ENCODE peak calls at places on chromosomes 12 and 14, in seven cellular contexts. One of them, this sample, is unnamed.

GRCh38 chr14:55850803-55851202 is 267.4 kb upstream of the PELI2 start:
- DNase-seq in GM12891: no peak
- DNase-seq in SK-N-SH: no peak
- DNase-seq in GM12878: no peak
- DNase-seq in K562: no peak
- DNase-seq in HepG2: no peak
- DNase-seq in H1: no peak
- DNase-seq in this sample: no peak

GRCh38 chr14:77014004-77014604 is 14.4 kb downstream of the IRF2BPL start:
- DNase-seq in GM12891: no peak
- DNase-seq in SK-N-SH: peak
- DNase-seq in GM12878: no peak
- DNase-seq in K562: no peak
- DNase-seq in HepG2: peak
- DNase-seq in H1: no peak
- DNase-seq in this sample: no peak

GRCh38 chr12:85374981-85375380 is 95.0 kb downstream of the ALX1 start:
- DNase-seq in GM12891: no peak
- DNase-seq in SK-N-SH: no peak
- DNase-seq in GM12878: no peak
- DNase-seq in K562: no peak
- DNase-seq in HepG2: no peak
- DNase-seq in H1: no peak
- DNase-seq in this sample: no peak

GRCh38 chr12:53493610-53494391 is 5.5 kb downstream of the MAP3K12 start:
- DNase-seq in GM12891: no peak
- DNase-seq in SK-N-SH: no peak
- DNase-seq in GM12878: no peak
- DNase-seq in K562: no peak
- DNase-seq in HepG2: no peak
- DNase-seq in H1: no peak
- DNase-seq in this sample: no peak

GRCh38 chr14:47389520-47389919 is 285.9 kb downstream of the MDGA2 start:
- DNase-seq in GM12891: no peak
- DNase-seq in SK-N-SH: no peak
- DNase-seq in GM12878: no peak
- DNase-seq in K562: no peak
- DNase-seq in HepG2: no peak
- DNase-seq in H1: no peak
- DNase-seq in this sample: no peak

GRCh38 chr14:32588448-32589320 is 259.6 kb downstream of the AKAP6 start:
- DNase-seq in GM12891: no peak
- DNase-seq in SK-N-SH: peak
- DNase-seq in GM12878: no peak
- DNase-seq in K562: peak
- DNase-seq in HepG2: peak
- DNase-seq in H1: no peak
- DNase-seq in this sample: no peak

GRCh38 chr12:27635349-27635972 is 60.8 kb upstream of the REP15 start:
- DNase-seq in GM12891: no peak
- DNase-seq in SK-N-SH: peak
- DNase-seq in GM12878: no peak
- DNase-seq in K562: no peak
- DNase-seq in HepG2: peak
- DNase-seq in H1: no peak
- DNase-seq in this sample: no peak

GRCh38 chr12:69901141-69901900 is 76.3 kb downstream of the MYRFL start:
- DNase-seq in GM12891: no peak
- DNase-seq in SK-N-SH: no peak
- DNase-seq in GM12878: no peak
- DNase-seq in K562: no peak
- DNase-seq in HepG2: no peak
- DNase-seq in H1: no peak
- DNase-seq in this sample: no peak

GRCh38 chr14:61500046-61500445 is 178.7 kb downstream of the PRKCH start:
- DNase-seq in GM12891: no peak
- DNase-seq in SK-N-SH: no peak
- DNase-seq in GM12878: no peak
- DNase-seq in K562: no peak
- DNase-seq in HepG2: no peak
- DNase-seq in H1: no peak
- DNase-seq in this sample: no peak

GRCh38 chr14:61504841-61505340 is 183.5 kb downstream of the PRKCH start:
- DNase-seq in GM12891: no peak
- DNase-seq in SK-N-SH: no peak
- DNase-seq in GM12878: no peak
- DNase-seq in K562: no peak
- DNase-seq in HepG2: no peak
- DNase-seq in H1: no peak
- DNase-seq in this sample: no peak

GRCh38 chr14:61503167-61503801 is 181.9 kb downstream of the PRKCH start:
- DNase-seq in GM12891: no peak
- DNase-seq in SK-N-SH: no peak
- DNase-seq in GM12878: peak
- DNase-seq in K562: no peak
- DNase-seq in HepG2: no peak
- DNase-seq in H1: no peak
- DNase-seq in this sample: no peak

GRCh38 chr14:61501714-61502458 is 180.5 kb downstream of the PRKCH start:
- DNase-seq in GM12891: no peak
- DNase-seq in SK-N-SH: no peak
- DNase-seq in GM12878: no peak
- DNase-seq in K562: no peak
- DNase-seq in HepG2: no peak
- DNase-seq in H1: no peak
- DNase-seq in this sample: no peak

GRCh38 chr14:61502459-61503093 is 181.2 kb downstream of the PRKCH start:
- DNase-seq in GM12891: no peak
- DNase-seq in SK-N-SH: no peak
- DNase-seq in GM12878: no peak
- DNase-seq in K562: no peak
- DNase-seq in HepG2: no peak
- DNase-seq in H1: no peak
- DNase-seq in this sample: no peak
- TF ChIP-seq TAF1 in GM12891: no peak
- TF ChIP-seq TAF1 in SK-N-SH: no peak
- TF ChIP-seq TAF1 in GM12878: no peak
- TF ChIP-seq TAF1 in K562: no peak
- TF ChIP-seq TAF1 in HepG2: no peak
- TF ChIP-seq TAF1 in H1: no peak
- TF ChIP-seq TAF1 in this sample: no peak

GRCh38 chr14:102304611-102305506 is at the start of gene MOK:
- DNase-seq in GM12891: peak
- DNase-seq in SK-N-SH: peak
- DNase-seq in GM12878: peak
- DNase-seq in K562: peak
- DNase-seq in HepG2: peak
- DNase-seq in H1: peak
- DNase-seq in this sample: peak
- TF ChIP-seq TAF1 in GM12891: no peak
- TF ChIP-seq TAF1 in SK-N-SH: no peak
- TF ChIP-seq TAF1 in GM12878: no peak
- TF ChIP-seq TAF1 in K562: no peak
- TF ChIP-seq TAF1 in HepG2: peak
- TF ChIP-seq TAF1 in H1: no peak
- TF ChIP-seq TAF1 in this sample: no peak

GRCh38 chr12:111757361-111758119 is 9.2 kb upstream of the ALDH2 start:
- DNase-seq in GM12891: peak
- DNase-seq in SK-N-SH: no peak
- DNase-seq in GM12878: no peak
- DNase-seq in K562: no peak
- DNase-seq in HepG2: no peak
- DNase-seq in H1: no peak
- DNase-seq in this sample: no peak
- TF ChIP-seq TAF1 in GM12891: no peak
- TF ChIP-seq TAF1 in SK-N-SH: no peak
- TF ChIP-seq TAF1 in GM12878: no peak
- TF ChIP-seq TAF1 in K562: no peak
- TF ChIP-seq TAF1 in HepG2: no peak
- TF ChIP-seq TAF1 in H1: no peak
- TF ChIP-seq TAF1 in this sample: no peak

GRCh38 chr14:101465795-101466448 is 95.4 kb upstream of the DIO3 start:
- DNase-seq in GM12891: no peak
- DNase-seq in SK-N-SH: no peak
- DNase-seq in GM12878: no peak
- DNase-seq in K562: no peak
- DNase-seq in HepG2: no peak
- DNase-seq in H1: no peak
- DNase-seq in this sample: no peak
- TF ChIP-seq TAF1 in GM12891: no peak
- TF ChIP-seq TAF1 in SK-N-SH: no peak
- TF ChIP-seq TAF1 in GM12878: no peak
- TF ChIP-seq TAF1 in K562: no peak
- TF ChIP-seq TAF1 in HepG2: no peak
- TF ChIP-seq TAF1 in H1: no peak
- TF ChIP-seq TAF1 in this sample: no peak

GRCh38 chr12:58306266-58306995 is 365.1 kb downstream of the ATP23 start:
- DNase-seq in GM12891: no peak
- DNase-seq in SK-N-SH: no peak
- DNase-seq in GM12878: no peak
- DNase-seq in K562: no peak
- DNase-seq in HepG2: no peak
- DNase-seq in H1: no peak
- DNase-seq in this sample: no peak

GRCh38 chr12:58313091-58313855 is 371.9 kb downstream of the ATP23 start:
- DNase-seq in GM12891: no peak
- DNase-seq in SK-N-SH: no peak
- DNase-seq in GM12878: no peak
- DNase-seq in K562: no peak
- DNase-seq in HepG2: no peak
- DNase-seq in H1: no peak
- DNase-seq in this sample: no peak

GRCh38 chr12:58310828-58311273 is 369.5 kb downstream of the ATP23 start:
- DNase-seq in GM12891: no peak
- DNase-seq in SK-N-SH: no peak
- DNase-seq in GM12878: no peak
- DNase-seq in K562: peak
- DNase-seq in HepG2: peak
- DNase-seq in H1: no peak
- DNase-seq in this sample: no peak

GRCh38 chr12:58309806-58310205 is 368.4 kb downstream of the ATP23 start:
- DNase-seq in GM12891: no peak
- DNase-seq in SK-N-SH: no peak
- DNase-seq in GM12878: no peak
- DNase-seq in K562: no peak
- DNase-seq in HepG2: no peak
- DNase-seq in H1: no peak
- DNase-seq in this sample: no peak

GRCh38 chr12:58310368-58310767 is 369.0 kb downstream of the ATP23 start:
- DNase-seq in GM12891: no peak
- DNase-seq in SK-N-SH: no peak
- DNase-seq in GM12878: no peak
- DNase-seq in K562: no peak
- DNase-seq in HepG2: no peak
- DNase-seq in H1: no peak
- DNase-seq in this sample: no peak
- TF ChIP-seq TAF1 in GM12891: no peak
- TF ChIP-seq TAF1 in SK-N-SH: no peak
- TF ChIP-seq TAF1 in GM12878: no peak
- TF ChIP-seq TAF1 in K562: no peak
- TF ChIP-seq TAF1 in HepG2: no peak
- TF ChIP-seq TAF1 in H1: no peak
- TF ChIP-seq TAF1 in this sample: no peak

GRCh38 chr12:94733727-94734126 is 83.4 kb upstream of the TMCC3 start:
- DNase-seq in GM12891: no peak
- DNase-seq in SK-N-SH: no peak
- DNase-seq in GM12878: no peak
- DNase-seq in K562: no peak
- DNase-seq in HepG2: no peak
- DNase-seq in H1: no peak
- DNase-seq in this sample: no peak
- TF ChIP-seq TAF1 in GM12891: no peak
- TF ChIP-seq TAF1 in SK-N-SH: no peak
- TF ChIP-seq TAF1 in GM12878: no peak
- TF ChIP-seq TAF1 in K562: no peak
- TF ChIP-seq TAF1 in HepG2: no peak
- TF ChIP-seq TAF1 in H1: no peak
- TF ChIP-seq TAF1 in this sample: no peak

GRCh38 chr14:94340533-94340932 is 17.4 kb upstream of the SERPINA6 start:
- DNase-seq in GM12891: no peak
- DNase-seq in SK-N-SH: no peak
- DNase-seq in GM12878: no peak
- DNase-seq in K562: no peak
- DNase-seq in HepG2: peak
- DNase-seq in H1: no peak
- DNase-seq in this sample: no peak

GRCh38 chr14:94341654-94342333 is 18.7 kb upstream of the SERPINA6 start:
- DNase-seq in GM12891: no peak
- DNase-seq in SK-N-SH: no peak
- DNase-seq in GM12878: no peak
- DNase-seq in K562: no peak
- DNase-seq in HepG2: no peak
- DNase-seq in H1: no peak
- DNase-seq in this sample: no peak

GRCh38 chr14:94344389-94344788 is 21.3 kb upstream of the SERPINA6 start:
- DNase-seq in GM12891: no peak
- DNase-seq in SK-N-SH: no peak
- DNase-seq in GM12878: no peak
- DNase-seq in K562: no peak
- DNase-seq in HepG2: no peak
- DNase-seq in H1: no peak
- DNase-seq in this sample: no peak

GRCh38 chr14:94343238-94343637 is 20.1 kb upstream of the SERPINA6 start:
- DNase-seq in GM12891: no peak
- DNase-seq in SK-N-SH: no peak
- DNase-seq in GM12878: no peak
- DNase-seq in K562: no peak
- DNase-seq in HepG2: no peak
- DNase-seq in H1: no peak
- DNase-seq in this sample: no peak

GRCh38 chr14:94342334-94342934 is 19.3 kb upstream of the SERPINA6 start:
- DNase-seq in GM12891: no peak
- DNase-seq in SK-N-SH: peak
- DNase-seq in GM12878: no peak
- DNase-seq in K562: no peak
- DNase-seq in HepG2: peak
- DNase-seq in H1: no peak
- DNase-seq in this sample: no peak
- TF ChIP-seq TAF1 in GM12891: no peak
- TF ChIP-seq TAF1 in SK-N-SH: peak
- TF ChIP-seq TAF1 in GM12878: no peak
- TF ChIP-seq TAF1 in K562: no peak
- TF ChIP-seq TAF1 in HepG2: no peak
- TF ChIP-seq TAF1 in H1: no peak
- TF ChIP-seq TAF1 in this sample: no peak

This sample was measured in GM12892.